ENCODE peak calls at places on chromosomes 12 and 14, in eight cellular contexts. Q is GM12865, W is DMS53, K is suprapubic skin, B is fibroblast of mammary gland, A is A549, D is germinal center, C is AG20443. I is an unnamed sample.

GRCh38 chr14:22848391-22849164 is 12.2 kb downstream of the MMP14 start:
- DNase-seq in Q (no peak), W (no peak), K (peak), B (peak), A (no peak), D (no peak), C (peak), I (no peak)

GRCh38 chr14:33062881-33063280 is 124.2 kb downstream of the NPAS3 start:
- DNase-seq in Q (no peak), W (no peak), K (no peak), B (peak), A (no peak), D (no peak), C (no peak), I (no peak)

GRCh38 chr14:53458368-53458814 is 305.3 kb upstream of the DDHD1 start:
- DNase-seq in Q (no peak), W (no peak), K (no peak), B (peak), A (peak), D (no peak), C (peak), I (no peak)

GRCh38 chr12:58283553-58283952 is 342.2 kb downstream of the ATP23 start:
- DNase-seq in Q (no peak), W (no peak), K (no peak), B (no peak), A (no peak), D (no peak), C (no peak), I (no peak)

GRCh38 chr12:31645944-31646343 is 13.5 kb upstream of the ETFBKMT start:
- DNase-seq in Q (no peak), W (no peak), K (no peak), B (no peak), A (no peak), D (no peak), C (no peak), I (no peak)

GRCh38 chr12:1607940-1608782 is 13.8 kb upstream of the FBXL14 start:
- DNase-seq in Q (no peak), W (peak), K (no peak), B (peak), A (no peak), D (no peak), C (no peak), I (no peak)

GRCh38 chr14:72793154-72793725 is 100.7 kb downstream of the DPF3 start:
- DNase-seq in Q (no peak), W (no peak), K (no peak), B (no peak), A (no peak), D (no peak), C (no peak), I (no peak)

GRCh38 chr12:44248436-44248835 is 412.6 kb downstream of the TMEM117 start:
- DNase-seq in Q (no peak), W (no peak), K (no peak), B (no peak), A (no peak), D (no peak), C (no peak), I (no peak)

GRCh38 chr12:69905801-69906200 is 80.8 kb downstream of the MYRFL start:
- DNase-seq in Q (no peak), W (no peak), K (no peak), B (no peak), A (no peak), D (no peak), C (no peak), I (no peak)

GRCh38 chr14:51248041-51248987 is 8.3 kb downstream of the TMX1 start:
- DNase-seq in Q (peak), W (no peak), K (no peak), B (no peak), A (no peak), D (peak), C (no peak), I (no peak)

GRCh38 chr14:73209943-73210342 is 27.4 kb upstream of the PAPLN start:
- DNase-seq in Q (no peak), W (no peak), K (no peak), B (peak), A (no peak), D (no peak), C (no peak), I (no peak)